ENCODE peak calls at places on chromosome 7, in seven cellular contexts. K is Peyer's patch; Q is CD8-positive, alpha-beta T cell; M is lower lobe of right lung; X is BJ; J is IMR-90; N is cardiac fibroblast. G is an unnamed sample.

GRCh38 chr7:2045559-2046405 is 187.0 kb downstream of the MAD1L1 start:
- DNase-seq in N (no peak), X (no peak), J (no peak), Q (no peak), M (peak), K (no peak), G (no peak)

GRCh38 chr7:3239291-3239691 is 61.8 kb upstream of the SDK1 start:
- DNase-seq in Q (no peak), X (no peak), N (no peak), M (no peak), K (no peak), J (no peak), G (no peak)

GRCh38 chr7:7653568-7654187 is 13.1 kb downstream of the UMAD1 start:
- DNase-seq in J (no peak), Q (no peak), M (no peak), N (no peak), K (no peak), X (no peak), G (no peak)

GRCh38 chr7:87625101-87625500 is 3.1 kb upstream of the RUNDC3B start:
- DNase-seq in N (no peak), Q (no peak), M (no peak), X (no peak), J (no peak), K (no peak), G (no peak)

GRCh38 chr7:88689821-88690220 is 69.7 kb upstream of the ZNF804B start:
- DNase-seq in J (no peak), N (no peak), K (no peak), M (no peak), X (no peak), Q (no peak), G (no peak)

GRCh38 chr7:140649566-140650205 is 9.1 kb upstream of the DENND2A start:
- DNase-seq in M (no peak), N (peak), X (no peak), J (peak), Q (no peak), K (no peak), G (no peak)

GRCh38 chr7:55569269-55569663 is 3.0 kb downstream of the VOPP1 start:
- DNase-seq in N (no peak), X (no peak), M (no peak), K (no peak), J (no peak), Q (no peak), G (no peak)

GRCh38 chr7:99193527-99194214 is 14.2 kb downstream of the KPNA7 start:
- DNase-seq in M (no peak), Q (no peak), K (no peak), X (no peak), N (peak), J (peak), G (peak)

GRCh38 chr7:93375603-93376002 is 143.4 kb downstream of the VPS50 start:
- DNase-seq in N (no peak), K (no peak), J (no peak), Q (no peak), X (no peak), M (no peak), G (no peak)

GRCh38 chr7:18357691-18358090 is 137.9 kb upstream of the HDAC9 start:
- DNase-seq in X (no peak), K (no peak), M (no peak), J (peak), Q (no peak), N (no peak), G (no peak)

GRCh38 chr7:157769016-157769869 is 432.4 kb downstream of the DNAJB6 start:
- DNase-seq in X (no peak), Q (no peak), J (no peak), M (peak), K (no peak), N (no peak), G (no peak)

GRCh38 chr7:133859191-133859590 is 267.9 kb upstream of the LRGUK start:
- DNase-seq in K (no peak), N (no peak), J (no peak), Q (no peak), M (no peak), X (no peak), G (no peak)

GRCh38 chr7:3260425-3260762 is 40.7 kb upstream of the SDK1 start:
- DNase-seq in M (no peak), Q (no peak), J (peak), K (no peak), N (peak), X (no peak), G (no peak)

GRCh38 chr7:2604608-2605174 is 27.1 kb upstream of the TTYH3 start:
- DNase-seq in K (no peak), X (no peak), M (no peak), N (no peak), J (no peak), Q (no peak), G (no peak)

GRCh38 chr7:75789501-75789900 is 17.5 kb upstream of the CCL26 start:
- DNase-seq in Q (no peak), X (no peak), J (no peak), K (no peak), N (no peak), M (no peak), G (no peak)

GRCh38 chr7:74033372-74034311 is 5.7 kb downstream of the ELN start:
- DNase-seq in N (peak), M (peak), X (no peak), J (no peak), K (peak), Q (no peak), G (no peak)

GRCh38 chr7:35799846-35800717 is 775 bp upstream of the SEPTIN7 start:
- DNase-seq in J (peak), N (peak), Q (no peak), M (peak), X (no peak), K (peak), G (no peak)

GRCh38 chr7:35424869-35425495 is 171.1 kb upstream of the TBX20 start:
- DNase-seq in J (peak), Q (peak), N (peak), X (no peak), K (peak), M (peak), G (peak)

GRCh38 chr7:108875139-108875538 is 305.5 kb downstream of the DNAJB9 start:
- DNase-seq in X (no peak), K (no peak), N (peak), M (no peak), Q (no peak), J (peak), G (peak)

GRCh38 chr7:132604090-132604489 is 27.8 kb upstream of the PLXNA4 start:
- DNase-seq in J (no peak), K (no peak), X (no peak), M (no peak), N (no peak), Q (no peak), G (no peak)

GRCh38 chr7:13875496-13876074 is 113.9 kb downstream of the ETV1 start:
- DNase-seq in X (no peak), N (no peak), J (no peak), Q (no peak), M (no peak), K (no peak), G (no peak)

GRCh38 chr7:85595639-85596268 is 408.9 kb upstream of the SEMA3D start:
- DNase-seq in Q (no peak), M (no peak), J (peak), N (peak), X (peak), K (no peak), G (peak)

GRCh38 chr7:12685550-12685949 is 1.9 kb upstream of the ARL4A start:
- DNase-seq in Q (peak), K (peak), M (no peak), N (peak), X (no peak), J (peak), G (no peak)

GRCh38 chr7:116710764-116711452 is 38.9 kb downstream of the MET start:
- DNase-seq in X (no peak), Q (no peak), M (no peak), K (no peak), J (no peak), N (no peak), G (no peak)

GRCh38 chr7:42071372-42072261 is 165.4 kb downstream of the GLI3 start:
- DNase-seq in K (no peak), J (peak), Q (no peak), M (no peak), X (no peak), N (peak), G (peak)

GRCh38 chr7:31782411-31782991 is 95.5 kb downstream of the PPP1R17 start:
- DNase-seq in N (peak), J (peak), M (no peak), K (peak), Q (no peak), X (no peak), G (peak)

GRCh38 chr7:100781255-100781654 is 46.1 kb downstream of the EPHB4 start:
- DNase-seq in J (no peak), X (no peak), N (no peak), K (no peak), M (no peak), Q (no peak), G (no peak)

GRCh38 chr7:123624527-123625183 is 23.0 kb downstream of the ASB15 start:
- DNase-seq in Q (peak), X (no peak), J (peak), M (peak), N (no peak), K (peak), G (no peak)

GRCh38 chr7:27187702-27188665 is 3.0 kb upstream of the HOXA11 start:
- DNase-seq in N (no peak), M (no peak), K (peak), J (no peak), Q (no peak), X (no peak), G (no peak)

GRCh38 chr7:99079104-99079503 is 64.8 kb downstream of the SMURF1 start:
- DNase-seq in X (no peak), Q (no peak), J (no peak), N (no peak), K (peak), M (peak), G (no peak)

GRCh38 chr7:27204851-27205322 is 5.0 kb upstream of the HOXA13 start:
- DNase-seq in X (no peak), M (no peak), K (no peak), J (no peak), Q (no peak), N (peak), G (no peak)

GRCh38 chr7:91249506-91250233 is 14.6 kb upstream of the FZD1 start:
- DNase-seq in X (no peak), N (peak), J (peak), Q (no peak), K (no peak), M (no peak), G (no peak)

GRCh38 chr7:107792364-107792763 is 10.7 kb downstream of the SLC26A3 start:
- DNase-seq in M (no peak), J (no peak), K (no peak), N (no peak), X (no peak), Q (no peak), G (no peak)

GRCh38 chr7:67765481-67765880 is 768.8 kb downstream of the TYW1 start:
- DNase-seq in M (no peak), J (no peak), Q (no peak), K (no peak), N (no peak), X (no peak), G (no peak)

GRCh38 chr7:141275350-141275749 is 201.5 kb downstream of the TMEM178B start:
- DNase-seq in Q (no peak), X (no peak), K (no peak), M (no peak), N (no peak), J (no peak), G (no peak)

GRCh38 chr7:64868469-64868868 is 34.6 kb upstream of the ZNF273 start:
- DNase-seq in Q (no peak), M (no peak), J (no peak), K (peak), X (no peak), N (no peak), G (no peak)

GRCh38 chr7:4006687-4007086 is 675.4 kb upstream of the FOXK1 start:
- DNase-seq in N (no peak), K (no peak), Q (no peak), M (no peak), X (no peak), J (no peak), G (no peak)

GRCh38 chr7:87609946-87610345 is 9.3 kb upstream of the ABCB1 start:
- DNase-seq in M (no peak), X (no peak), N (no peak), Q (no peak), J (no peak), K (no peak), G (no peak)

GRCh38 chr7:31052841-31053601 is 913 bp downstream of the ADCYAP1R1 start:
- DNase-seq in M (no peak), K (no peak), Q (no peak), X (no peak), J (no peak), N (no peak), G (no peak)

GRCh38 chr7:135744938-135745701 is 3.5 kb downstream of the FAM180A start:
- DNase-seq in K (no peak), N (peak), J (peak), X (peak), M (no peak), Q (no peak), G (peak)

GRCh38 chr7:135743907-135744789 is 4.5 kb downstream of the FAM180A start:
- DNase-seq in K (no peak), X (no peak), Q (no peak), J (peak), N (peak), M (no peak), G (peak)

GRCh38 chr7:135748770-135749169 is at the start of gene FAM180A:
- DNase-seq in Q (no peak), X (peak), M (no peak), J (peak), N (peak), K (peak), G (peak)

GRCh38 chr7:135747366-135747765 is 1.2 kb downstream of the FAM180A start:
- DNase-seq in K (no peak), X (no peak), J (no peak), Q (no peak), N (no peak), M (no peak), G (no peak)

DNA sequence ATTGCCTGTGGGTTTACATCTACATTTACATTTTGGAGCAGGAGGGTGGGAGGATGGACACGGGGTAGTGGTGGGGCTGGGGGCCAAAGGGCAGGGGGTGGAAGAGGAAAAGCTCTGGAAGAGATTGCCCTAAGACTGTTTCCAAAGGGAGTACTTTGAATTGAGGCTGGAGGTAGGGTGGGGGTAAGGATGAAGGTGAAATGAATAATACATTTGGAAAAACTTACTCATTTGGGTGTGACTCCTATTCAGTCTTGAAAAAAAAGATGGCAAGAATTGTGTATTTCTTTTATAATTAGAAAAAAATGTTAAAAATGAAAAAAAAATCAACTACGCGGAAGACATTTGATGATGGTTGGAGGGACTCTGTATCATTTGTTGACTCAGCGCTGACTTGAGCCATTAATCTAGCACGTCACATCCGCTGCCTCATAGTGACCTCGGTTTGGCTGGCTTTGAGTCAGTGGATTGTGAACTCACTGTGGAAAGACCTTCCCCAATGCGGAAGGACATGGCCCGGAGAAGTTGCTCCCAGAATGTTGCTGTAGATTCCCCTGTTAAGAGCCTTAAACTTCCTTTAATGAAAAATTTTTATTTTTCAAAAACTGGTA is 2.8 kb downstream of the FAM180A start:
- DNase-seq in Q (no peak), N (peak), J (peak), K (peak), X (peak), M (no peak), G (peak)
- H3K4me3 ChIP-seq in Q (no peak), N (no peak), J (no peak), K (no peak), X (no peak), M (no peak), G (no peak)

DNA sequence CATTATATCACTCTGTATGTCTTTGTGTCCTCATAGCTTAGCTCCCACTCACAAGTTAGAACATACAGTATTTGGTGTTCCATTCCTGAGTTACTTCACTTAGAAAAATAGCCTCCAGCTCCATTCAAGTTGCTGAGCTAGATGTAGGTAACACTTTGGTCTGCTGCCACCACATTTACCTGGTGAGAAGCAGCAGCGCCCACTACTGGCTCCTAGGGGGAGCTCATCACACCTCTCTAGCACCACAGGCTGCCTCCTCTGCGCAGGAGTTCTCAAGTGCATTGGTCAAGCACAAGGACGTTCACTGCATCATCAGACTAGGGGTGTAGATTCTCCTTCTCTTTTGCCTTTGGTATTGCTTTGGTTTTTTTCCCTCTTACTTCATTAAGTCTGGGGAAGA is 530.9 kb upstream of the AUTS2 start:
- DNase-seq in Q (no peak), M (peak), K (no peak), X (no peak), J (no peak), N (peak), G (no peak)
- TF ChIP-seq CTCF in Q (no peak), M (peak), K (no peak), X (peak), J (no peak), N (no peak), G (peak)

DNA sequence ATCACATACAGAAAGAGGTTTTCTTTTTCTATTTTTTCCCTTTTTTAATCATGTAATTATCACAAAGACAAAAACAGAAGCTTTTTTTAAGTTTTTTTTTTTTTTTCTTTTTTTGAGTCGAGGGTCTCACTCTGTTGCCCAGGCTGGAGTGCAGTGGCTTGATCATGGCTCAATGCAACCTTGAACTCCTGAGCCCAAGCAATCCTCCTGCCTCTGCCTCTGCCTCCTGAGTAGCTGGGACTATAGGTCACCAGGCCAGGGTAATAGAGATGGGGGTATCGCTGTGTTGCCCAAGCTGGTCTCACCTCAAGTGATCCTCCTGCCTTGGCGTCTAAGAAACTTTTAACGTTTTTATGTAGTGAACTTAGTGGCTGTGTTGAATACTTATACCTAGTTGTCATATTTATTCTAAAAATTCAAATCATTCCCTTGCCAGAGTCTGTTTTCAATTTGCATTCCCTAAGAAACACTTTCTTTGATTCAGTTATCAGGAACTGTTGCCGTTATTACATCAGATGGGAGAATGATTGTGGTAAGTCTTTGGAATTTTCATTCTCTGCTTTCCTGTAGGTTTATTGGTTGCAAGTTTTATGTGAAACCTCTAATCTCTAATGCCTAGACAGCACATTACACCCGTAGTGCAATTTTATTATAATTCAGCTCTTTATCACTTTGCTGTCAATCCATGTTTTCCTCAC is 1.3 kb downstream of the LSM8 start:
- DNase-seq in K (no peak), X (peak), Q (no peak), J (peak), M (no peak), N (peak), G (peak)
- H3K4me3 ChIP-seq in K (peak), X (peak), Q (peak), J (peak), M (peak), N (peak), G (peak)

GRCh38 chr7:97390052-97390451 is 272.6 kb downstream of the SDHAF3 start:
- DNase-seq in Q (no peak), K (no peak), M (no peak), J (no peak), X (no peak), N (no peak), G (no peak)
- TF ChIP-seq CTCF in Q (no peak), K (no peak), M (no peak), J (no peak), X (no peak), N (no peak), G (no peak)

GRCh38 chr7:147428075-147428474 is 1162.5 kb upstream of the C7orf33 start:
- DNase-seq in X (no peak), K (no peak), Q (no peak), M (no peak), N (no peak), J (no peak), G (no peak)
- H3K4me3 ChIP-seq in X (no peak), K (no peak), Q (no peak), M (no peak), N (no peak), J (no peak), G (no peak)

GRCh38 chr7:47479821-47480575 is 101.9 kb downstream of the TNS3 start:
- DNase-seq in N (no peak), J (no peak), K (peak), Q (no peak), X (no peak), M (no peak), G (no peak)
- TF ChIP-seq CTCF in N (no peak), J (no peak), K (no peak), Q (no peak), X (no peak), M (no peak), G (no peak)

DNA sequence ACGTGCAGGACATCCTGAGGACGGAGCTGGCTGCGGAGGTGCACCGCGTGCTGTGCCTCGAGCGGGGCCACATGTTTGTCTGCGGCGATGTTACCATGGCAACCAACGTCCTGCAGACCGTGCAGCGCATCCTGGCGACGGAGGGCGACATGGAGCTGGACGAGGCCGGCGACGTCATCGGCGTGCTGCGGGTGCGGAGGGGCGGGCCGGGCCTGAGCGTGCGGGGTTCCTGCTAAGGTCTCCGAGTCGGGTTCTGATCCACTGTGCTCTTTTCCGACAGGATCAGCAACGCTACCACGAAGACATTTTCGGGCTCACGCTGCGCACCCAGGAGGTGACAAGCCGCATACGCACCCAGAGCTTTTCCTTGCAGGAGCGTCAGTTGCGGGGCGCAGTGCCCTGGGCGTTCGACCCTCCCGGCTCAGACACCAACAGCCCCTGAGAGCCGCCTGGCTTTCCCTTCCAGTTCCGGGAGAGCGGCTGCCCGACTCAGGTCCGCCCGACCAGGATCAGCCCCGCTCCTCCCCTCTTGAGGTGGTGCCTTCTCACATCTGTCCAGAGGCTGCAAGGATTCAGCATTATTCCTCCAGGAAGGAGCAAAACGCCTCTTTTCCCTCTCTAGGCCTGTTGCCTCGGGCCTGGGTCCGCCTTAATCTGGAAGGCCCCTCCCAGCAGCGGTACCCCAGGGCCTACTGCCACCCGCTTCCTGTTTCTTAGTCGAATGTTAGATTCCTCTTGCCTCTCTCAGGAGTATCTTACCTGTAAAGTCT is 10.4 kb downstream of the ATG9B start:
- DNase-seq in K (peak), N (peak), J (peak), M (peak), Q (peak), X (peak), G (no peak)
- H3K4me3 ChIP-seq in K (peak), N (peak), J (no peak), M (peak), Q (peak), X (peak), G (peak)

G was measured in AG09309.